ENCODE peak calls at places on chromosomes 2 and 18, in seven cellular contexts. Z, K, O, I, Y, P and W are unnamed samples.

GRCh38 chr2:23273786-23274185 is 111.2 kb upstream of the KLHL29 start:
- DNase-seq in Z (no peak), K (no peak), O (no peak), I (no peak), Y (no peak), P (no peak), W (no peak)

GRCh38 chr2:241946306-241947003 is 76.9 kb downstream of the RTP5 start:
- DNase-seq in Z (no peak), K (no peak), O (no peak), I (no peak), Y (no peak), P (no peak), W (no peak)

GRCh38 chr2:69453475-69454129 is 16.4 kb upstream of the NFU1 start:
- DNase-seq in Z (no peak), K (no peak), O (no peak), I (no peak), Y (no peak), P (no peak), W (no peak)

GRCh38 chr2:22957441-22957840 is 427.5 kb upstream of the KLHL29 start:
- DNase-seq in Z (no peak), K (no peak), O (no peak), I (no peak), Y (no peak), P (no peak), W (no peak)

GRCh38 chr18:77560334-77560970 is 310.8 kb downstream of the GALR1 start:
- DNase-seq in Z (no peak), K (no peak), O (no peak), I (peak), Y (no peak), P (no peak), W (no peak)

GRCh38 chr2:98388601-98389247 is 42.5 kb downstream of the CNGA3 start:
- DNase-seq in Z (no peak), K (no peak), O (no peak), I (no peak), Y (no peak), P (no peak), W (no peak)

GRCh38 chr18:46916551-46917107 is 678 bp downstream of the PIAS2 start:
- DNase-seq in Z (no peak), K (no peak), O (peak), I (no peak), Y (peak), P (no peak), W (no peak)

GRCh38 chr18:33212363-33212762 is 228.2 kb downstream of the CCDC178 start:
- DNase-seq in Z (no peak), K (no peak), O (no peak), I (no peak), Y (no peak), P (no peak), W (no peak)

GRCh38 chr2:121121661-121122060 is 163.3 kb downstream of the TFCP2L1 start:
- DNase-seq in Z (no peak), K (no peak), O (no peak), I (no peak), Y (no peak), P (no peak), W (no peak)

GRCh38 chr2:147937744-147938349 is 82.7 kb downstream of the ORC4 start:
- DNase-seq in Z (no peak), K (no peak), O (no peak), I (peak), Y (peak), P (no peak), W (no peak)

GRCh38 chr2:187577310-187577709 is 23.1 kb upstream of the TFPI start:
- DNase-seq in Z (no peak), K (no peak), O (no peak), I (no peak), Y (no peak), P (no peak), W (no peak)

GRCh38 chr2:45773909-45774308 is 122.4 kb downstream of the PRKCE start:
- DNase-seq in Z (no peak), K (no peak), O (no peak), I (no peak), Y (no peak), P (no peak), W (no peak)

GRCh38 chr18:54127759-54128378 is 96.6 kb downstream of the MBD2 start:
- DNase-seq in Z (no peak), K (no peak), O (peak), I (no peak), Y (peak), P (no peak), W (peak)

GRCh38 chr2:239273280-239274234 is 127.3 kb downstream of the HDAC4 start:
- DNase-seq in Z (no peak), K (peak), O (no peak), I (no peak), Y (no peak), P (peak), W (no peak)

GRCh38 chr18:62954341-62954740 is 239.0 kb downstream of the PHLPP1 start:
- DNase-seq in Z (no peak), K (no peak), O (no peak), I (no peak), Y (peak), P (no peak), W (peak)

GRCh38 chr2:210502997-210503621 is 26.6 kb upstream of the LANCL1 start:
- DNase-seq in Z (peak), K (peak), O (peak), I (peak), Y (peak), P (no peak), W (no peak)

GRCh38 chr2:231190531-231191197 is 7.8 kb upstream of the ARMC9 start:
- DNase-seq in Z (no peak), K (peak), O (peak), I (no peak), Y (peak), P (peak), W (no peak)
- TF ChIP-seq CTCF in Z (peak), K (no peak), O (no peak), I (no peak), Y (peak), P (peak), W (no peak)

DNA sequence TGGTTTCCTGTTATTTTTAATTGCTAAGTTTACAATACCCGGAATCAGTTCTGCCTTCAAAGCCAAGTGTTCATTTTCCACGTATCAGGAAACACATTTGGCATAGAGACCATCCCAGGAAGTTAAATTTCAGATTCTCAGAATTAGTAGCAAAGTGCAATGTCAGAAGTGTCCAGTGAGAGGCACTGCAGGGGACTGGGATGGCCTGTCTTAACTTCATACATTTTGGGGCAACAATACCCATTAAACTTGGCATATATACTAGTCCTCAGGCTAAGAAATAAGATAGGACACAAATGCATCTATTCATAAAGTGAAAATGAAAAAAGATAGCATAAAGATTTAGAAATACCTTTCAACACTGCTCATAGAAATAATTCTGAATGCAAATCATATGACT is 1.5 kb upstream of the IL1RL2 start:
- DNase-seq in Z (no peak), K (no peak), O (peak), I (no peak), Y (peak), P (no peak), W (no peak)
- TF ChIP-seq CTCF in Z (no peak), K (peak), O (peak), I (peak), Y (peak), P (peak), W (peak)

DNA sequence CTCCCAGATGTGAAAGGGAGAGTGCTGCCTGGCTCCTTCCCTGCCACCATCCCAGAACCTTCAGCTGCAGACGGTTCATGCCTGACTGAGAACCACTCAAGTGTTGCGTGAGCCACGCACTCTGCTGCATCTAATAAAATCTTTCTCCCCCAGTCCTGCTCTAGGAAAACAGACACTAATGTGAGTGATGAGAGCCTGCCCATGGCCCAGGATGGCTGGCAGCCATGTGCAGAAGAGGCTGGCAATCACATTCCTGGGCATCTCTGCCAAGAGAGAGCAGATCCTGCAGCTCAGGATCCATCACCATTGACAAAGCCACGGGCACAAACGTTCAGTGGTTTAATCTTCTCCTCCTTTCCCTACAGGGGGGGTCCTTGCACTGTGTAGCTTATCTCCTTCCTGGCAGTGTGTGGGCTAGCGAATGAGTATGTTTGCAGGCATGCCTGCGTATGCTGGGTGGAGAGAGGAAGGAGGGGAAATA is 477.5 kb downstream of the SLC4A3 start:
- DNase-seq in Z (no peak), K (no peak), O (no peak), I (no peak), Y (peak), P (no peak), W (no peak)
- TF ChIP-seq CTCF in Z (peak), K (no peak), O (no peak), I (no peak), Y (peak), P (no peak), W (peak)

GRCh38 chr2:1742300-1742679 is 2.0 kb downstream of the PXDN start:
- DNase-seq in Z (no peak), K (no peak), O (peak), I (no peak), Y (no peak), P (no peak), W (no peak)

GRCh38 chr2:1741851-1742250 is 2.5 kb downstream of the PXDN start:
- DNase-seq in Z (no peak), K (no peak), O (peak), I (no peak), Y (no peak), P (peak), W (no peak)

GRCh38 chr2:1743396-1744150 is 742 bp downstream of the PXDN start:
- DNase-seq in Z (no peak), K (no peak), O (peak), I (no peak), Y (peak), P (peak), W (no peak)

GRCh38 chr2:1744151-1744445 is 217 bp downstream of the PXDN start:
- DNase-seq in Z (no peak), K (no peak), O (peak), I (no peak), Y (peak), P (peak), W (no peak)

DNA sequence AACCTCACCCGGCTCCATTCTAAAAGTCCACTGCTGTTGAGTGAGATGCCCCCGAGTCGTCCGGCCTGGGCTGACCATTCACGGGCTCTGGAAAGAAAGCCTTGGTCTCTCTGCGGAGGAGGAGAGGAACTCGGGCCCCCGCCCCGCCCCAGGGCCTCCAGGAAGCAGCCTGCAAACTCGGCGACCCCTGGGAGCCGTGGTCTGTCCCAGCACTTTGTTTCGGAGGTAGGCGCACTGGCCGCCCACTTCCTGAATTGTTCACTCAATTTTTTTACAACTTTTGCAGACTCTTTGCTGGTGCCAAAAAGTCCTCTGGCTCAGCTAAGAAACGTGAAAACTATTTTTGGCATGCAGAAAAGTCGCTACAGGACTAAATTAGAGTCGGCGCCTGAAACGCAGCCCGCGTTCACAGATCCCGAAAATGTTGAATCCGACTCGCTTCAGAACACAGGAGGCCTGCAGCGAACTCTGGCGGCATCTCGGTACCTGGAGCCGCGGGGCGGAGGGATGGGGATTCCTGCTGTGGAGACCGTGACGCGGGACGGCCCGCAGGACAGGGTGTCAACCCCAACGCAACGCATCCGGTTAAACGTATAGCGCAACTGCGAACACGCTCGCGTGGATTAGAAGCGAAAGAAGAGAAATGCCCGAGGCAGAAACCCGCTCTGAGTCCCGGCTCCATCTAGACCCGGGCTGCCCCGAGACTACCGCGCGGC is 1.5 kb downstream of the PXDN start:
- DNase-seq in Z (no peak), K (peak), O (peak), I (no peak), Y (peak), P (peak), W (no peak)
- TF ChIP-seq CTCF in Z (no peak), K (peak), O (no peak), I (no peak), Y (peak), P (peak), W (peak)

GRCh38 chr2:109448946-109449788 is 164.6 kb downstream of the SEPTIN10 start:
- DNase-seq in Z (no peak), K (peak), O (peak), I (no peak), Y (peak), P (no peak), W (no peak)
- TF ChIP-seq CTCF in Z (no peak), K (no peak), O (no peak), I (no peak), Y (no peak), P (no peak), W (peak)

GRCh38 chr2:88307817-88308216 is 137.7 kb downstream of the THNSL2 start:
- DNase-seq in Z (peak), K (no peak), O (peak), I (peak), Y (no peak), P (no peak), W (no peak)
- TF ChIP-seq CTCF in Z (peak), K (no peak), O (no peak), I (peak), Y (peak), P (peak), W (peak)

GRCh38 chr2:167761465-167762136 is 485.8 kb downstream of the STK39 start:
- DNase-seq in Z (no peak), K (no peak), O (no peak), I (no peak), Y (no peak), P (no peak), W (no peak)

GRCh38 chr2:167758292-167758691 is 489.1 kb downstream of the STK39 start:
- DNase-seq in Z (no peak), K (no peak), O (no peak), I (no peak), Y (no peak), P (no peak), W (no peak)

GRCh38 chr2:167764772-167765341 is 482.5 kb downstream of the STK39 start:
- DNase-seq in Z (no peak), K (no peak), O (no peak), I (no peak), Y (no peak), P (no peak), W (no peak)

GRCh38 chr2:167756427-167756826 is 491.0 kb downstream of the STK39 start:
- DNase-seq in Z (no peak), K (no peak), O (no peak), I (no peak), Y (no peak), P (no peak), W (no peak)

GRCh38 chr2:167759531-167759930 is 487.9 kb downstream of the STK39 start:
- DNase-seq in Z (no peak), K (no peak), O (no peak), I (no peak), Y (no peak), P (no peak), W (no peak)
- TF ChIP-seq CTCF in Z (peak), K (no peak), O (no peak), I (no peak), Y (no peak), P (no peak), W (no peak)

GRCh38 chr2:64594563-64594989 is 59.1 kb downstream of the SERTAD2 start:
- DNase-seq in Z (no peak), K (no peak), O (no peak), I (no peak), Y (peak), P (no peak), W (no peak)

GRCh38 chr2:64598226-64598625 is 55.5 kb downstream of the SERTAD2 start:
- DNase-seq in Z (no peak), K (no peak), O (no peak), I (no peak), Y (no peak), P (no peak), W (no peak)

GRCh38 chr2:64599469-64599868 is 54.2 kb downstream of the SERTAD2 start:
- DNase-seq in Z (no peak), K (peak), O (peak), I (no peak), Y (no peak), P (no peak), W (no peak)

GRCh38 chr2:64592994-64593655 is 60.6 kb downstream of the SERTAD2 start:
- DNase-seq in Z (no peak), K (no peak), O (no peak), I (no peak), Y (peak), P (no peak), W (no peak)

DNA sequence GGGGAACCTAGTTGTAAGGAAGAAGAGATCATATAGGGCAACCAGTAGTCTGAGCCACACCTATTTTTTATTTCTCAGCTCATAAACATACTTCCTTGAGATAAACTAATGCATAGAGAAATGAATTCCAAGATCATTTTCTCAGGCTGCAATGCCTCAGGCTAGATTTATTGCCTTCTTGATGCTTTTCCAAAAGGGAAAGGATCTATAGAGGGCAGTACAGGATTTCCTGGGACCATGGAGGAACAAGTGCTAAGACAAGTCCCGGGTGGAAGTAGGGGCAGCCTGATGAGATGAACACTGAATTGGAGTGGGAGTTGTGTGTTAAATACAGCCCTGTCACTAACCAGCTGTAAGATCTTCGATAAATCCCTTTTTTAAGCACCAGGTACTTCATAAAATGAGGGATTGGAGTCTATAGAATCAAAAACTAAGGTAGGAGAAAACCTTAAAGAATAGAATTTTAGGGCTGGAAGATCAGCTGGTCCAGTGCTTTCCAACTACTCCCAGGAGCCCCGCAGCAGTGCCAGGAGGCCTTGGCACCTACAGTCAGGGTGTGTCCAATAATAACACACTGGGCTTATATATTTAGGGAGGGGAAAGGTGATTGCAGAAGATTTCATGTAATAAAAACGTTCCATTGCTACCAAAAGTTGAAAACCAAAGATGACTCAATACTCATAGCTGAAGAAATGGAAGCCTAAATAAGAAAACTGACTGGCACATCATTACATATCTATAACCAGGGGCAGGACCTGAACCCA is 58.1 kb downstream of the SERTAD2 start:
- DNase-seq in Z (no peak), K (peak), O (peak), I (peak), Y (peak), P (no peak), W (no peak)
- TF ChIP-seq CTCF in Z (no peak), K (peak), O (peak), I (peak), Y (peak), P (no peak), W (peak)